ENCODE peak calls at places on chromosomes 11 and 22, in nine cellular contexts. Y, N, D, G, Q, S, R, C and L are unnamed samples.

GRCh38 chr11:88508808-88509581 is 171.5 kb upstream of the CTSC start:
- DNase-seq in Y (no peak), N (peak), D (peak), G (peak), Q (peak), S (no peak), R (no peak), C (peak), L (no peak)

GRCh38 chr22:43754176-43754575 is 57.9 kb downstream of the EFCAB6 start:
- DNase-seq in Y (no peak), N (no peak), D (no peak), G (no peak), Q (no peak), S (no peak), R (no peak), C (no peak), L (no peak)

GRCh38 chr11:111454561-111455192 is 57.5 kb downstream of the BTG4 start:
- DNase-seq in Y (no peak), N (no peak), D (no peak), G (peak), Q (peak), S (no peak), R (peak), C (no peak), L (peak)

GRCh38 chr22:29820941-29821789 is 16.9 kb downstream of the ASCC2 start:
- DNase-seq in Y (no peak), N (peak), D (peak), G (peak), Q (peak), S (peak), R (peak), C (peak), L (peak)

GRCh38 chr11:71200761-71201160 is 51.6 kb downstream of the SHANK2 start:
- DNase-seq in Y (no peak), N (no peak), D (peak), G (no peak), Q (no peak), S (no peak), R (no peak), C (no peak), L (no peak)

GRCh38 chr11:607020-607780 is 8.6 kb downstream of the IRF7 start:
- DNase-seq in Y (no peak), N (no peak), D (no peak), G (no peak), Q (no peak), S (no peak), R (no peak), C (no peak), L (no peak)

GRCh38 chr11:119188067-119188466 is 2.8 kb downstream of the NHERF4 start:
- DNase-seq in Y (no peak), N (no peak), D (no peak), G (no peak), Q (no peak), S (no peak), R (no peak), C (no peak), L (no peak)

GRCh38 chr11:702731-703461 is 3.1 kb upstream of the EPS8L2 start:
- DNase-seq in Y (no peak), N (peak), D (peak), G (no peak), Q (no peak), S (no peak), R (no peak), C (no peak), L (no peak)

GRCh38 chr11:65224939-65225283 is 36.9 kb upstream of the POLA2 start:
- DNase-seq in Y (no peak), N (peak), D (peak), G (peak), Q (peak), S (peak), R (peak), C (no peak), L (peak)

GRCh38 chr11:114291381-114291780 is 4.8 kb upstream of the NNMT start:
- DNase-seq in Y (no peak), N (no peak), D (no peak), G (peak), Q (peak), S (no peak), R (peak), C (no peak), L (no peak)
- H3K4me3 ChIP-seq in Y (no peak), N (peak), D (peak), G (peak), Q (peak), S (peak), R (no peak), C (peak), L (no peak)

DNA sequence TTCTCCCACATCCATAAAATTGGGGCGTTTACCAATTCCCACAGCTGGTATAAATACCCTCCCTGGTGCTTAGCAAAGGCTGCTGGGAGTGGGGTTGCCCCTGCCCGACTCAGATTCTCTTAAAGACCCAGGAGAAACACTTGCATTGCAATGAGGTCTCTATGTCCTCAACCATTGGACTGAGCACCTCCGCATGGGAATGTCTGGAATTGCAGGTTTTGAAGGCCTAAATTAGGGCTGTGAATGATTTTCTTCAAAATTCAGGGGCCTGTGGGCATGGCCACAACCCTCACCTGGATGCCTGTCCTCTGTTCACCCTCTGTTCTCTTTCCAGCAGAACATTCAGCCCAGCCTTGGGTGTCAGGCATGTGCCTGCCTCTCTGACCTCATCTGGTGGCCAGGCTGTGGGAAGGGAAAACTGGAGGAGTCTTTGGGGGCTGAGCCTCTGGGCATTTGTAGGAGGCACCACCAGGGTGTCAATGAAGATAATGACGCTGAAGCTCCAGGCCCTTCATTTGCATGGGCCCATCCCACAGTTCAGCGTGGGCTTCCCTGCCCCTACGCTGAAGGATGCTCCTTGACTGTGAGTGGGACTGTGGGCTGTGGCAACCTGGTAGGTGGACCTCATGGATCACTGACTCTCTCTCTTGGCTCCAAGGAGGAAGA is 52.7 kb upstream of the MYEOV start:
- DNase-seq in Y (no peak), N (no peak), D (no peak), G (no peak), Q (no peak), S (no peak), R (no peak), C (no peak), L (no peak)
- TF ChIP-seq CTCF in Y (no peak), N (no peak), D (no peak), G (no peak), Q (no peak), S (no peak), R (no peak), C (no peak), L (no peak)

GRCh38 chr11:62402226-62402625 is 16.6 kb upstream of the SCGB1A1 start:
- DNase-seq in Y (no peak), N (peak), D (peak), G (no peak), Q (no peak), S (no peak), R (no peak), C (peak), L (no peak)
- H3K4me3 ChIP-seq in Y (no peak), N (no peak), D (no peak), G (no peak), Q (no peak), S (no peak), R (no peak), C (no peak), L (no peak)

GRCh38 chr22:19718255-19719054 is 4.2 kb downstream of the SEPTIN5 start:
- DNase-seq in Y (no peak), N (no peak), D (no peak), G (no peak), Q (no peak), S (no peak), R (no peak), C (no peak), L (no peak)
- TF ChIP-seq CTCF in Y (peak), N (no peak), D (no peak), G (no peak), Q (no peak), S (no peak), R (no peak), C (no peak), L (no peak)

DNA sequence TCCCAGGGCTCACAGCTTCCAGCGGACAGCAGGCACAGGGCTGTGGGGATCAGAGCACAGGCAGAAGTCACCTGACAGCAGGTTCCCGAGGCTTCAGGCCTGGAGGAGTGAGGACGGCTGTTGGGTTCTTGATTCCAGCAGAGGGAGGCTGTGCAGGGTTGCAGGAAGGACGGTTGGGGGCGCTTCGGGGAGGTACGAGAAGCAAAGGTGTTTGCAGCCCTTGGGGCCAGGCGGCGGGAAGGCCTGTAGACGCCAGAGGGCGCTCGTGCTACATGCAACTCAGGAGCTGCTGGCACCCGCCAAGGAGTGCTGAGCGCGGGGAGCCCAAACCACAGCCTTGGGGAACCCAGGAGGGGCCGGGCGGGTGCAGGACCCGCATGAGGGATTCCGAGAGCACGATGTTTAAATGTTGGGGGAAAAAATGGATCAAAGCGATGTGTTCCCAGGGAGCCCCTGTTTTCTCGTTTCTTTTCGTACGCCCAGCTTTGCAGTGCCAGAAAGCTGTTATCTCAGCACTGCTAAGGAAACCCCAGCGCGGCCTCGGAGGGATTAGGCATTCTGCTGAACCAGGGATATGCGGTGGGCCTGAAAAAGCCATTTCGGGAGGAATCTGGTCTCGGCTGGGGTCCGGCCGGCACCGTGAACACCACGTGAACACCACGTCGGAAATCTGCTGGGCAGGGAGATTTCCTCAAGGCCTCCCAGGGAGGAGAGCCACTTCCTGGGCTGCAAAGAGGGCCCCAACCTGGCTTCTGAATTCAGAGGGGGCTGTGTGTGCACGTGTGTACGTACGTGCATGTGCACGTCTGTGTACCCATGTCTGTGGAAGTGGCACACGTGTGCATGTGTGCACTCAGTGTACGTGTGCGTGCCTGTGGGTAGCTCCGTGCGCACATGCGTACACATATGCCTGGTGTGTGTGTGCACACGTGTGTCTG is 88.2 kb downstream of the KCNQ1 start:
- DNase-seq in Y (peak), N (peak), D (peak), G (peak), Q (peak), S (peak), R (peak), C (peak), L (peak)
- H3K4me3 ChIP-seq in Y (no peak), N (no peak), D (peak), G (peak), Q (peak), S (peak), R (peak), C (peak), L (peak)